ENCODE peak calls at places on chromosome 11, in ten cellular contexts. V is small intestine, K is heart right ventricle, J is H9, D is GM12878, P is mesendoderm, R is cardiac muscle cell, I is tibial nerve, B is left ventricle myocardium inferior, N is IMR-90. Z is an unnamed sample. For H3K27me3 and H3K4me1, the result is how much of the 10 kb centered on the place peaks cover.

GRCh38 chr11:76310832-76311231 is 70.1 kb downstream of the THAP12 start:
- DNase-seq in V (no peak), K (no peak), J (no peak), D (no peak), P (no peak), R (no peak), I (no peak), B (no peak), N (no peak), Z (no peak)

GRCh38 chr11:43245471-43245870 is 66.3 kb upstream of the API5 start:
- DNase-seq in V (no peak), K (no peak), J (no peak), D (no peak), P (no peak), R (no peak), I (no peak), B (no peak), N (no peak), Z (no peak)

GRCh38 chr11:89495951-89496350 is 4.8 kb upstream of the NOX4 start:
- DNase-seq in V (no peak), K (peak), J (no peak), D (no peak), P (peak), R (peak), I (peak), B (peak), N (peak), Z (peak)

GRCh38 chr11:65854161-65854592 is 3.8 kb downstream of the CFL1 start:
- DNase-seq in V (peak), K (no peak), J (peak), D (no peak), P (peak), R (no peak), I (no peak), B (no peak), N (no peak), Z (no peak)

GRCh38 chr11:69598147-69598546 is 42.8 kb upstream of the CCND1 start:
- DNase-seq in V (peak), K (peak), J (no peak), D (no peak), P (peak), R (no peak), I (no peak), B (no peak), N (no peak), Z (no peak)

GRCh38 chr11:63558459-63559157 is 4.6 kb downstream of the PLAAT2 start:
- DNase-seq in V (no peak), K (no peak), J (peak), D (no peak), P (no peak), R (no peak), I (no peak), B (no peak), N (no peak), Z (no peak)

GRCh38 chr11:93817426-93818348 is 32.7 kb downstream of the VSTM5 start:
- DNase-seq in V (no peak), K (no peak), J (no peak), D (no peak), P (peak), R (no peak), I (no peak), B (no peak), N (no peak), Z (no peak)

GRCh38 chr11:119616586-119617342 is 112.2 kb downstream of the NECTIN1 start:
- DNase-seq in V (no peak), K (no peak), J (no peak), D (no peak), P (peak), R (no peak), I (no peak), B (no peak), N (no peak), Z (no peak)

GRCh38 chr11:47111318-47111804 is 65.3 kb downstream of the ARFGAP2 start:
- DNase-seq in V (no peak), K (no peak), J (no peak), D (peak), P (no peak), R (no peak), I (no peak), B (no peak), N (no peak), Z (no peak)

GRCh38 chr11:65590240-65590738 is 5.3 kb downstream of the KCNK7 start:
- DNase-seq in V (no peak), K (no peak), J (no peak), D (no peak), P (no peak), R (peak), I (no peak), B (peak), N (peak), Z (no peak)

GRCh38 chr11:63537293-63538101 is 889 bp downstream of the PLAAT4 start:
- DNase-seq in V (peak), K (peak), J (no peak), D (no peak), P (no peak), R (peak), I (peak), B (peak), N (peak), Z (no peak)

GRCh38 chr11:123640677-123641494 is 13.5 kb downstream of the SCN3B start:
- DNase-seq in V (peak), K (peak), J (peak), D (no peak), P (peak), R (peak), I (no peak), B (peak), N (peak), Z (no peak)

GRCh38 chr11:111561801-111562325 is 21.3 kb downstream of the LAYN start:
- DNase-seq in V (no peak), K (no peak), J (no peak), D (no peak), P (peak), R (peak), I (no peak), B (no peak), N (peak), Z (peak)

GRCh38 chr11:44702897-44703296 is 23.9 kb upstream of the TSPAN18 start:
- DNase-seq in V (no peak), K (no peak), J (no peak), D (no peak), P (peak), R (peak), I (no peak), B (no peak), N (no peak), Z (no peak)

GRCh38 chr11:3737386-3737933 is 59.9 kb downstream of the NUP98 start:
- DNase-seq in V (no peak), K (no peak), J (no peak), D (no peak), P (no peak), R (no peak), I (no peak), B (no peak), N (no peak), Z (no peak)

GRCh38 chr11:76659672-76660532 is 10.6 kb downstream of the LRRC32 start:
- DNase-seq in V (no peak), K (no peak), J (no peak), D (no peak), P (no peak), R (no peak), I (no peak), B (no peak), N (no peak), Z (no peak)

GRCh38 chr11:81658722-81659121 is 1074.9 kb downstream of the FAM181B start:
- DNase-seq in V (no peak), K (no peak), J (peak), D (no peak), P (peak), R (peak), I (no peak), B (no peak), N (peak), Z (peak)

GRCh38 chr11:21988477-21988876 is 204.4 kb upstream of the ANO5 start:
- DNase-seq in V (no peak), K (no peak), J (no peak), D (no peak), P (no peak), R (no peak), I (no peak), B (no peak), N (no peak), Z (peak)

GRCh38 chr11:56748597-56748996 is at the start of gene OR9G4:
- DNase-seq in V (no peak), K (no peak), J (no peak), D (no peak), P (no peak), R (no peak), I (no peak), B (no peak), N (no peak), Z (no peak)

GRCh38 chr11:122709042-122709760 is 53.7 kb downstream of the UBASH3B start:
- DNase-seq in V (no peak), K (no peak), J (no peak), D (no peak), P (peak), R (peak), I (no peak), B (no peak), N (peak), Z (peak)

GRCh38 chr11:40062616-40063015 is 1396.8 kb downstream of the LRRC4C start:
- DNase-seq in V (no peak), K (no peak), J (no peak), D (no peak), P (no peak), R (no peak), I (no peak), B (no peak), N (no peak), Z (no peak)

GRCh38 chr11:66274219-66274618 is 3.8 kb upstream of the CNIH2 start:
- DNase-seq in V (no peak), K (no peak), J (no peak), D (no peak), P (no peak), R (no peak), I (no peak), B (no peak), N (no peak), Z (no peak)

GRCh38 chr11:12845739-12846358 is 163.3 kb upstream of the RASSF10 start:
- DNase-seq in V (peak), K (no peak), J (no peak), D (no peak), P (peak), R (no peak), I (no peak), B (peak), N (peak), Z (no peak)

GRCh38 chr11:808427-809286 is 1.1 kb upstream of the RPLP2 start:
- DNase-seq in V (no peak), K (no peak), J (no peak), D (no peak), P (no peak), R (no peak), I (no peak), B (no peak), N (no peak), Z (no peak)

GRCh38 chr11:14687943-14688627 is 44.5 kb downstream of the PDE3B start:
- DNase-seq in V (no peak), K (no peak), J (no peak), D (no peak), P (no peak), R (no peak), I (no peak), B (no peak), N (no peak), Z (no peak)

DNA sequence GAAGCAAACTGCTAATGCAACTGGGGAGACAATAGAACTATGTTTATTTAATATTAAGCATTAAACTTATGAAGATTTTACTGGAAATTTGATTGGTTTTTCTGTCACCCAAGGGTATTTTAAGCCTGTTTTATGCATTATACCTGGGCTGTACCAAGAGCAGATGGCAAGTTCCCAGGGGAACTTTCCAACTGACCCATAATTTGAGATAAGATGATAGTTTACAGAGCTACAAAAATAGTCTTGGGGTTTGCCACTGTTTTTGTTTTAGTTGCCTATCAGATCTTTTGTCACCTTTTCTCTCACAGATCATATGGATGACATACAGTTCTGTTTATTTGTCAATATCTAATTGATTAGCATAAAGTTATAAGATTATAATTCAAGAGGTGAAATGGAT is 43.9 kb downstream of the PDE3B start:
- DNase-seq in V (no peak), K (no peak), J (no peak), D (no peak), P (no peak), R (no peak), I (no peak), B (no peak), N (no peak), Z (no peak)
- H3K27me3 ChIP-seq in V (under half), K (under half), J (under half), D (under half), P (under half), R (under half), I (under half), B (under half), N (under half), Z (under half)

GRCh38 chr11:68371176-68372041 is 59.0 kb downstream of the LRP5 start:
- DNase-seq in V (no peak), K (no peak), J (no peak), D (peak), P (no peak), R (no peak), I (no peak), B (peak), N (no peak), Z (no peak)
- H3K27ac ChIP-seq in V (peak), K (peak), J (no peak), D (peak), P (no peak), R (peak), I (peak), B (peak), N (no peak), Z (no peak)

GRCh38 chr11:35580397-35580781 is 37.9 kb upstream of the FJX1 start:
- DNase-seq in V (no peak), K (no peak), J (no peak), D (no peak), P (no peak), R (no peak), I (no peak), B (no peak), N (no peak), Z (no peak)

GRCh38 chr11:35579557-35580396 is 38.5 kb upstream of the FJX1 start:
- DNase-seq in V (no peak), K (no peak), J (no peak), D (no peak), P (peak), R (peak), I (peak), B (no peak), N (peak), Z (peak)

GRCh38 chr11:35583126-35583525 is 35.1 kb upstream of the FJX1 start:
- DNase-seq in V (no peak), K (no peak), J (no peak), D (no peak), P (no peak), R (peak), I (no peak), B (no peak), N (peak), Z (no peak)

GRCh38 chr11:35583843-35584242 is 34.4 kb upstream of the FJX1 start:
- DNase-seq in V (no peak), K (no peak), J (no peak), D (no peak), P (no peak), R (no peak), I (no peak), B (no peak), N (no peak), Z (no peak)

DNA sequence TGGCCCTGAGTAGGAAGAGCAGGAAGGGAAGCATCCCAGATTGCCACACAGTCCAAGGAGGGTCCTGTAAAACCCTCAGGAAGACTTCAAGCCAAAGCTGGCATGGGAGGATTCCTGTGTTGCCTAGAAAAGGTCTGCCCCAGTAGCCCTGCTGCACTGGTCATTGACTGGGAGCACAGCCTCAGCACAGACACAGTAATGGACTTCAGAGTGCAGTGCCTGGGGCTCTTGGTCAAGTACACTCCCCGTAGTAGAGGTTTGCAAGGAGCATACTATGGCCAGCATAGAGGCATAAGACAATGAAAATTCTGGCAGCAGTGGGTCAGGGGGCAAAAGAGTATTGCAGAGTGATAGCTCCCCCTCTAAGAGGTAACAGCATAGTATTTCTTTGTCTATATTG is 36.2 kb upstream of the FJX1 start:
- DNase-seq in V (no peak), K (no peak), J (no peak), D (no peak), P (no peak), R (no peak), I (no peak), B (no peak), N (no peak), Z (no peak)
- H3K4me1 ChIP-seq in V (under half), K (under half), J (under half), D (under half), P (under half), R (under half), I (under half), B (under half), N (under half), Z (under half)

GRCh38 chr11:128523616-128524015 is 63.7 kb downstream of the ETS1 start:
- DNase-seq in V (no peak), K (no peak), J (no peak), D (no peak), P (no peak), R (peak), I (no peak), B (no peak), N (peak), Z (peak)
- H3K27me3 ChIP-seq in V (under half), K (under half), J (under half), D (under half), P (under half), R (under half), I (under half), B (under half), N (under half), Z (under half)

GRCh38 chr11:86580535-86580934 is 91.9 kb downstream of the ME3 start:
- DNase-seq in V (no peak), K (no peak), J (no peak), D (no peak), P (no peak), R (no peak), I (no peak), B (no peak), N (no peak), Z (no peak)

GRCh38 chr11:86578727-86579405 is 93.5 kb downstream of the ME3 start:
- DNase-seq in V (no peak), K (no peak), J (no peak), D (no peak), P (no peak), R (no peak), I (no peak), B (no peak), N (no peak), Z (peak)

GRCh38 chr11:86576946-86577624 is 95.3 kb downstream of the ME3 start:
- DNase-seq in V (no peak), K (no peak), J (no peak), D (no peak), P (no peak), R (no peak), I (no peak), B (no peak), N (no peak), Z (no peak)

GRCh38 chr11:86577663-86578636 is 94.5 kb downstream of the ME3 start:
- DNase-seq in V (no peak), K (peak), J (no peak), D (no peak), P (no peak), R (peak), I (peak), B (peak), N (peak), Z (peak)

DNA sequence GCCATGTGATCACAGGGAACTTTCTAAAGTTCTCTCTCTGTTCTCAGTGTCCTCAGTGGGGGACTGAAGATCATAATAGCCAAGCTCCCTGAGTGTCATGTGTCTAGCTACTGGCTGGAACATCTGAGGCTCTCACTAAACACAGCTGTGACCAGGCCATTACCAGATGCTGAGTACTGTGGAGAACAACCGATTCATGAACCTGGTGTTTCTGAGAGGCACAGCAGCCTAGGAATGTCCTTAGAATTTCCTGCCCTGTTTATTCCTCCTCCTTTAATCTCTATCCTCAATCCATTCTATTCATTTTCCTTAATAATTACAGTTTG is 93.0 kb downstream of the ME3 start:
- DNase-seq in V (no peak), K (no peak), J (no peak), D (no peak), P (no peak), R (no peak), I (peak), B (no peak), N (no peak), Z (no peak)
- H3K27ac ChIP-seq in V (no peak), K (no peak), J (no peak), D (no peak), P (no peak), R (no peak), I (peak), B (peak), N (no peak), Z (no peak)

GRCh38 chr11:20211691-20212090 is 51.4 kb upstream of the DBX1 start:
- DNase-seq in V (no peak), K (no peak), J (no peak), D (no peak), P (no peak), R (no peak), I (no peak), B (no peak), N (no peak), Z (no peak)
- H3K4me1 ChIP-seq in V (under half), K (under half), J (under half), D (under half), P (under half), R (under half), I (under half), B (under half), N (under half), Z (under half)

GRCh38 chr11:2270322-2271076 is at the start of gene ASCL2:
- DNase-seq in V (peak), K (peak), J (peak), D (no peak), P (no peak), R (no peak), I (no peak), B (no peak), N (no peak), Z (peak)
- H3K27me3 ChIP-seq in V (under half), K (under half), J (under half), D (under half), P (under half), R (half or more), I (under half), B (half or more), N (half or more), Z (half or more)